ENCODE peak calls at places on chromosomes 6 and 20, in ten cellular contexts. H is spleen, P is lower lobe of right lung, Z is mammary epithelial cell, M is tibial nerve, Q is tibial artery, J is transverse colon, N is left ventricle myocardium inferior, F is lung, A is cardiac muscle cell. L is an unnamed sample.

GRCh38 chr20:43750774-43751166 is 24.0 kb upstream of the GTSF1L start:
- DNase-seq in H (no peak), P (no peak), Z (no peak), M (no peak), Q (no peak), J (no peak), N (no peak), F (no peak), A (no peak), L (no peak)

GRCh38 chr6:136486357-136486756 is 63.9 kb downstream of the MAP7 start:
- DNase-seq in H (no peak), P (no peak), Z (no peak), M (no peak), Q (no peak), J (no peak), N (no peak), F (no peak), A (peak; percentile 11), L (no peak)

GRCh38 chr6:36333889-36334288 is 2.8 kb downstream of the BNIP5 start:
- DNase-seq in H (no peak), P (no peak), Z (no peak), M (peak; percentile 19), Q (no peak), J (no peak), N (no peak), F (no peak), A (no peak), L (peak; percentile 55)

GRCh38 chr6:71138416-71138815 is 150.2 kb upstream of the OGFRL1 start:
- DNase-seq in H (no peak), P (no peak), Z (peak; percentile 54), M (no peak), Q (no peak), J (no peak), N (no peak), F (no peak), A (no peak), L (no peak)

GRCh38 chr6:37182736-37183590 is 13.0 kb downstream of the PIM1 start:
- DNase-seq in H (peak; percentile 87), P (peak; percentile 73), Z (no peak), M (no peak), Q (no peak), J (peak; percentile 43), N (no peak), F (peak; percentile 49), A (no peak), L (peak; percentile 73)

GRCh38 chr6:166415306-166415705 is 32.6 kb upstream of the MPC1 start:
- DNase-seq in H (peak; percentile 77), P (no peak), Z (no peak), M (no peak), Q (no peak), J (peak; percentile 33), N (no peak), F (no peak), A (no peak), L (no peak)

GRCh38 chr20:20002101-20002998 is 14.8 kb upstream of the NAA20 start:
- DNase-seq in H (no peak), P (no peak), Z (no peak), M (no peak), Q (no peak), J (no peak), N (no peak), F (no peak), A (no peak), L (no peak)

GRCh38 chr6:85163553-85163952 is 286.3 kb upstream of the NT5E start:
- DNase-seq in H (no peak), P (no peak), Z (no peak), M (no peak), Q (no peak), J (no peak), N (no peak), F (no peak), A (no peak), L (no peak)

GRCh38 chr6:57221191-57221935 is 744 bp downstream of the RAB23 start:
- DNase-seq in H (peak; percentile 89), P (peak; percentile 57), Z (peak; percentile 59), M (peak; percentile 19), Q (peak; percentile 81), J (peak; percentile 62), N (peak; percentile 51), F (peak; percentile 46), A (peak; percentile 83), L (peak; percentile 90)

GRCh38 chr6:77366798-77367197 is 96.5 kb downstream of the HTR1B start:
- DNase-seq in H (no peak), P (no peak), Z (no peak), M (no peak), Q (no peak), J (no peak), N (no peak), F (no peak), A (no peak), L (no peak)

GRCh38 chr6:124854338-124854922 is 107.8 kb upstream of the RNF217 start:
- DNase-seq in H (no peak), P (no peak), Z (no peak), M (no peak), Q (no peak), J (no peak), N (no peak), F (no peak), A (no peak), L (no peak)

GRCh38 chr20:57525328-57526053 is 551 bp upstream of the CTCFL start:
- DNase-seq in H (no peak), P (no peak), Z (no peak), M (no peak), Q (peak; percentile 44), J (no peak), N (no peak), F (no peak), A (no peak), L (no peak)

GRCh38 chr20:50728486-50728980 is 2.8 kb upstream of the PARD6B start:
- DNase-seq in H (no peak), P (no peak), Z (no peak), M (no peak), Q (no peak), J (no peak), N (no peak), F (no peak), A (no peak), L (no peak)

GRCh38 chr6:109383438-109383940 is 1.2 kb upstream of the CD164 start:
- DNase-seq in H (no peak), P (no peak), Z (no peak), M (no peak), Q (no peak), J (no peak), N (no peak), F (no peak), A (no peak), L (no peak)

GRCh38 chr6:161101517-161101916 is 109.9 kb downstream of the MAP3K4 start:
- DNase-seq in H (no peak), P (no peak), Z (no peak), M (no peak), Q (no peak), J (no peak), N (no peak), F (no peak), A (peak; percentile 43), L (no peak)

GRCh38 chr6:125944434-125944816 is 12.1 kb upstream of the HINT3 start:
- DNase-seq in H (no peak), P (peak; percentile 83), Z (peak; percentile 69), M (peak; percentile 68), Q (peak; percentile 79), J (peak; percentile 78), N (peak; percentile 66), F (peak; percentile 83), A (no peak), L (peak; percentile 86)

GRCh38 chr6:2819891-2820814 is 21.5 kb downstream of the SERPINB1 start:
- DNase-seq in H (no peak), P (no peak), Z (no peak), M (no peak), Q (no peak), J (no peak), N (no peak), F (no peak), A (no peak), L (no peak)

GRCh38 chr6:104862456-104862855 is 2.7 kb upstream of the HACE1 start:
- DNase-seq in H (no peak), P (no peak), Z (no peak), M (no peak), Q (no peak), J (no peak), N (no peak), F (no peak), A (no peak), L (no peak)

GRCh38 chr6:1382331-1382882 is 7.0 kb upstream of the FOXF2 start:
- DNase-seq in H (no peak), P (no peak), Z (no peak), M (no peak), Q (no peak), J (no peak), N (no peak), F (no peak), A (no peak), L (no peak)
- H3K27me3 ChIP-seq in H (peaks cover 83% of the 10 kb centered on the region), P (peaks cover 99% of the 10 kb centered on the region), Z (peaks cover 79% of the 10 kb centered on the region), M (peaks cover 99% of the 10 kb centered on the region), Q (peaks cover 9% of the 10 kb centered on the region), J (peaks cover 99% of the 10 kb centered on the region), N (peaks cover 100% of the 10 kb centered on the region), F (peaks cover 8% of the 10 kb centered on the region), A (peaks cover 100% of the 10 kb centered on the region), L (no peaks in the 10 kb centered on the region)

GRCh38 chr6:74966712-74967111 is 239.1 kb downstream of the COL12A1 start:
- DNase-seq in H (no peak), P (no peak), Z (no peak), M (no peak), Q (no peak), J (no peak), N (no peak), F (no peak), A (no peak), L (no peak)
- H3K4me1 ChIP-seq in H (no peaks in the 10 kb centered on the region), P (no peaks in the 10 kb centered on the region), Z (peaks cover 8% of the 10 kb centered on the region), M (no peaks in the 10 kb centered on the region), Q (no peaks in the 10 kb centered on the region), J (no peaks in the 10 kb centered on the region), N (no peaks in the 10 kb centered on the region), F (no peaks in the 10 kb centered on the region), A (no peaks in the 10 kb centered on the region), L (no peaks in the 10 kb centered on the region)

DNA sequence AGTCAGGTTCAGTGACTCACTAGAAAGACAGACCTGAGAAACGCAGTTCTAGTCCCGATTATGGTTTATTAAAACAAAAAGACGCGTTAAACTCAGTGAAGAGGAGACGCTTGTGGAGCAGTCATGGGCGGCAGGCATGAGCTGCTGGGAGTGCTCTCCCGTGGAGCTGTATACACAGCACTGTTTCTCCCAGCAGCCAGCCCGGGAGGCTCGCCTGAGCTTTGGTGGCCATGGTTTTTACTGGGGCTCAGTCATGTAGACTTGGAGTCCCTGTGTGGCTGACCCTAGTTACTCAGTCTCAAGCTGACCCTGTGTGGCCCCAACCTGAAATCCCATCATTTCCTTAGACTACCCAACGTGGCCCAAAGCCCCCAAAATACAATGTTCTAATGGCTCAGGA is 41.2 kb upstream of the BHLHE23 start:
- DNase-seq in H (peak; percentile 41), P (peak; percentile 10), Z (no peak), M (no peak), Q (no peak), J (no peak), N (no peak), F (no peak), A (no peak), L (peak; percentile 25)
- H3K27me3 ChIP-seq in H (peaks cover 3% of the 10 kb centered on the region), P (peaks cover 24% of the 10 kb centered on the region), Z (peaks cover 5% of the 10 kb centered on the region), M (peaks cover 60% of the 10 kb centered on the region), Q (no peaks in the 10 kb centered on the region), J (peaks cover 25% of the 10 kb centered on the region), N (peaks cover 89% of the 10 kb centered on the region), F (no peaks in the 10 kb centered on the region), A (peaks cover 6% of the 10 kb centered on the region), L (peaks cover 2% of the 10 kb centered on the region)

DNA sequence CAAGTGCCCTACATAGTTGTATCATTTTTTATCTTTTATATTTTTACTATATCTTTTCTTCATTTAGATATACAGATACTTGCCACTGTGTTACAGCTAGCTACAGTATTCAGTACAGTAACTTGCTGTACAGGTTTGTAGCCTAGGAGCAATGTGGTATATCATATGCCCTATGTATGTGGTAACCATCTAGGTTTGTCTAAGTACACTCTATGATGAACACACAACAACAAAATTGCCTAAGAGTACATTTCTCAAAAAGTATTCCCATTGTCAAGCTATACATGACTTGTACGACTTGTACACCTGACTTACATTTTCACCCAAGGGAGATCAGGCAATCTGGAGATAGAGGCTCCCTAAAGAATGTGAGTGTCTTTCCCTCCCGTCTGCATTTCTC is 8.2 kb downstream of the ELOVL5 start:
- DNase-seq in H (no peak), P (no peak), Z (no peak), M (no peak), Q (no peak), J (no peak), N (no peak), F (no peak), A (no peak), L (no peak)
- H3K4me1 ChIP-seq in H (peaks cover 98% of the 10 kb centered on the region), P (peaks cover 59% of the 10 kb centered on the region), Z (no peaks in the 10 kb centered on the region), M (peaks cover 76% of the 10 kb centered on the region), Q (peaks cover 19% of the 10 kb centered on the region), J (no peaks in the 10 kb centered on the region), N (peaks cover 71% of the 10 kb centered on the region), F (peaks cover 39% of the 10 kb centered on the region), A (no peaks in the 10 kb centered on the region), L (no peaks in the 10 kb centered on the region)